ENCODE peak calls at places on chromosomes 1 and 21, in five cellular contexts. I is endodermal cell, P is A549, E is lung, F is small intestine. R is an unnamed sample.

GRCh38 chr1:43858324-43858723 is 75.3 kb upstream of the ARTN start:
- DNase-seq in I (peak; percentile 89), P (no peak), E (peak; percentile 76), F (no peak), R (peak; percentile 96)

GRCh38 chr1:3014443-3015268 is 6.6 kb upstream of the ACTRT2 start:
- DNase-seq in I (no peak), P (no peak), E (no peak), F (no peak), R (no peak)

GRCh38 chr1:16146888-16147614 is 8.8 kb downstream of the EPHA2 start:
- DNase-seq in I (no peak), P (peak; percentile 58), E (no peak), F (no peak), R (no peak)

GRCh38 chr1:159214149-159214760 is 9.6 kb downstream of the ACKR1 start:
- DNase-seq in I (peak; percentile 85), P (peak; percentile 40), E (no peak), F (peak; percentile 46), R (no peak)

GRCh38 chr21:41009398-41010177 is 158.4 kb upstream of the BACE2 start:
- DNase-seq in I (no peak), P (no peak), E (no peak), F (no peak), R (no peak)

GRCh38 chr1:169466259-169467230 is 19.2 kb downstream of the SLC19A2 start:
- DNase-seq in I (peak; percentile 63), P (peak; percentile 44), E (no peak), F (peak; percentile 42), R (no peak)

GRCh38 chr1:30397576-30397975 is 325.8 kb downstream of the MATN1 start:
- DNase-seq in I (no peak), P (no peak), E (no peak), F (no peak), R (no peak)

GRCh38 chr1:54111624-54112023 is 41.2 kb downstream of the CDCP2 start:
- DNase-seq in I (peak; percentile 20), P (no peak), E (no peak), F (no peak), R (no peak)

GRCh38 chr1:38500352-38500751 is 359.2 kb downstream of the RRAGC start:
- DNase-seq in I (peak; percentile 47), P (no peak), E (no peak), F (no peak), R (no peak)

GRCh38 chr1:232426801-232427200 is 203.1 kb downstream of the SIPA1L2 start:
- DNase-seq in I (no peak), P (no peak), E (no peak), F (no peak), R (peak; percentile 49)

GRCh38 chr1:200808846-200809245 is 63.9 kb upstream of the GPR25 start:
- DNase-seq in I (no peak), P (no peak), E (no peak), F (no peak), R (no peak)

GRCh38 chr1:1292851-1293250 is 12.6 kb downstream of the SCNN1D start:
- DNase-seq in I (no peak), P (no peak), E (no peak), F (no peak), R (no peak)

GRCh38 chr1:212518188-212518951 is 85.7 kb downstream of the NENF start:
- DNase-seq in I (no peak), P (peak; percentile 75), E (peak; percentile 69), F (peak; percentile 97), R (no peak)

GRCh38 chr21:46188226-46189212 is 4.3 kb upstream of the SPATC1L start:
- DNase-seq in I (peak; percentile 78), P (peak; percentile 17), E (no peak), F (peak; percentile 43), R (no peak)

GRCh38 chr21:26489781-26490180 is 83.3 kb downstream of the CYYR1 start:
- DNase-seq in I (no peak), P (no peak), E (no peak), F (no peak), R (no peak)

GRCh38 chr1:111275079-111275478 is 15.6 kb upstream of the CHIA start:
- DNase-seq in I (no peak), P (peak; percentile 10), E (peak; percentile 60), F (no peak), R (no peak)

DNA sequence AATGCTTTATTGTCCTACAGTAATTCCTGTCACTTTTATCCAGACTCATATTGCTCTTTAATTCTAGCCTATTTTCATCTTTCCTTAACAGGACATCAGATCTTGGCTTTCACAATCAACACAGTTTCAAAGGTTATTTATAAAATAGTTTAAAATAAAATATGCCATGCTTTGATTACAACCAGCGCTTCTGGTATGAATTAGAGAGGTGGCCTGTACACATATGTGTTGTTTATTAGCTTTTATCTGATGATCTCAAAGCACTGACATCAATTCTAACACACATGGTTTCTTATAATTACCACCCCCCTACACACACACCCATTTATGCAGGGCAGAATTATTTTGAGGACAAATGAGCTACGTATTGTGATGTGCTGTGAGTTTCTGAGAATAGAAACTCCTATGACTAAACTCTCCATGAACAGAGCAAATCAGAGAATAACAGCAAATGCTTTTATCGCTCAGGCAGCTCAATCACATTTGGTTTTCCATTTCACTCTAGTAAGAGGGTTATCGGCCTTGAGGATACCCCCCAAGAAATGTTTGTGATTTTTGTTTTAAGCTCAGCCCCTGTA is 18.0 kb downstream of the CD247 start:
- DNase-seq in I (no peak), P (no peak), E (no peak), F (no peak), R (no peak)
- H3K4me3 ChIP-seq in I (no peak overlapping the region), P (no peak overlapping the region), E (no peak overlapping the region), F (no peak overlapping the region), R (no peak overlapping the region)

GRCh38 chr1:17507916-17508315 is 31.6 kb upstream of the ARHGEF10L start:
- DNase-seq in I (peak; percentile 78), P (no peak), E (no peak), F (no peak), R (no peak)
- H3K27ac ChIP-seq in I (no peak overlapping the region), P (no peak overlapping the region), E (no peak overlapping the region), F (no peak overlapping the region), R (no peak overlapping the region)

DNA sequence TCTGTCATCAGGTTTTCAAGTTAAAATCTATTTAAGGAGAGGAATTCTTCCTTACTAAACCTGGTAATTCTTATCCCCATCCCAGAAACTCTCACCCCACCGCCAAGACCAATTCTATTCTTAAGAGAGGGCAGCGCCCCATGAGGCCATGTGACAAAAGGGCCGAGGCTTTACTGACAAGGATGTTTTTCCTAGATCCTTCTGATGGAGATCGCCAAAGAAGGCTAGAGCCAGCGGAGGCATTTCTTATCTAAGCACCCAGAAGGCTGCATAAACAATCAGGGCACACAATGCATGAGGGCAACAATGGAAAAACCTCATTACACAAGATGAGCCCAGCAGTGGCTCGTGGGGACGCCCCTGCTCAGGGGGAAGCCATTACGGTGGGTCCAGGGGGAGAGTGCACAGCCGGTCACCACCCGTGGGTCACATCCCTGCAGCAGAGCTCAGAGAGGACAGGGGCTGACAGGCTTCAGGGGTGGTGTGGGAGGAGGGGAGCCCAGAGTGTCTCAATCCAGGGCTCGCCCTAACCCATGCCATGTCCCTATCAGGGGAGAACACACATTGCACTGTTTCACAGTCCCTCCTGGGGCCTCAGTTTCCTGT is 88.7 kb downstream of the ITPKB start:
- DNase-seq in I (peak; percentile 74), P (no peak), E (no peak), F (no peak), R (no peak)
- H3K4me3 ChIP-seq in I (no peak overlapping the region), P (no peak overlapping the region), E (no peak overlapping the region), F (no peak overlapping the region), R (no peak overlapping the region)

GRCh38 chr1:241902376-241903067 is 54.5 kb downstream of the EXO1 start:
- DNase-seq in I (peak; percentile 55), P (no peak), E (no peak), F (no peak), R (no peak)

GRCh38 chr1:241896670-241896962 is 48.6 kb downstream of the EXO1 start:
- DNase-seq in I (no peak), P (no peak), E (no peak), F (no peak), R (no peak)

GRCh38 chr1:241895013-241895412 is 47.0 kb downstream of the EXO1 start:
- DNase-seq in I (no peak), P (no peak), E (no peak), F (no peak), R (no peak)

GRCh38 chr1:241900381-241900780 is 52.4 kb downstream of the EXO1 start:
- DNase-seq in I (no peak), P (no peak), E (no peak), F (no peak), R (no peak)

GRCh38 chr1:241899211-241899610 is 51.2 kb downstream of the EXO1 start:
- DNase-seq in I (no peak), P (no peak), E (no peak), F (no peak), R (no peak)
- H3K27ac ChIP-seq in I (no peak overlapping the region), P (no peak overlapping the region), E (no peak overlapping the region), F (no peak overlapping the region), R (no peak overlapping the region)

GRCh38 chr1:184482113-184482512 is 95.3 kb downstream of the C1orf21 start:
- DNase-seq in I (no peak), P (no peak), E (peak; percentile 47), F (no peak), R (no peak)

GRCh38 chr1:184485731-184486723 is 99.2 kb downstream of the C1orf21 start:
- DNase-seq in I (no peak), P (peak; percentile 7), E (no peak), F (peak; percentile 36), R (no peak)

GRCh38 chr1:184479435-184480202 is 92.8 kb downstream of the C1orf21 start:
- DNase-seq in I (no peak), P (no peak), E (no peak), F (peak; percentile 94), R (no peak)

GRCh38 chr1:184480711-184481110 is 93.9 kb downstream of the C1orf21 start:
- DNase-seq in I (peak; percentile 82), P (no peak), E (no peak), F (no peak), R (no peak)

DNA sequence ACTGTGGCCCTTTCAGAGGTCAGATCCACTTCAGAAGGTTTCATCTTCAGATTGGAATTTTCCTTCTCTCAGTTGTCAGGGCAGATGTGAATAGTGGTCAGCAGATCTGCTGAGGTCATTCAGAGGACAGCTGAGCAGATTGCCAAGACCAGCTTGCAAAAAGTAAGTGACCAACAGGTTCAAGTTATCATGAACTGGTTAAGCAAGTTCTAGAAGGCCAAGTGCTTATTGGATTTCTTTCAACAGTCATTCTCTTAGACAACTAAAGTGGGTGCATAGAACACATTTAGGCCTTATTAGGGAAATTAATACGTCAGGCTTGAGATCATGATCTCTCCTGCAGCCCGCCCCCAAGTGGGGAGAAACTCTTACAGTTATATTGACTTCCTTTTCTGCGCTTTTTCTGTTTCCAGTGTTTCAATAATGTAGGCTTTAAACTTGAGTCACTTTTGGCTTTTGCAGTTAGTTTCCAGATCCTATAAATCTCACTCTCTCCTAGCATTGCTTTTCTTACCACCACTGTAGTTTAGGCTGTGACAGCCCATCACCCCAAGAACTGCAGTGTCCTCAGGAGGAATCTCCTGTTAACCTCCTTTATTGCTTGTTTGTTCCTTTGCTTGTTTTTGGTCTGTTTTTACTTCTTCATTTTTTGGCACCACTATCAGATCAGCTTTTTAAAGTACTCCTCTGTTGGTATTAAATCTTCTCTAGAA is 96.4 kb downstream of the C1orf21 start:
- DNase-seq in I (no peak), P (no peak), E (peak; percentile 60), F (peak; percentile 35), R (peak; percentile 55)
- H3K4me3 ChIP-seq in I (no peak overlapping the region), P (no peak overlapping the region), E (no peak overlapping the region), F (no peak overlapping the region), R (no peak overlapping the region)